ENCODE peak calls at places on chromosomes 1 and 21, in seven cellular contexts. F, I, H, L, U, M and Z are unnamed samples.

GRCh38 chr1:93219443-93219842 is 38.9 kb downstream of the CCDC18 start:
- DNase-seq in L (no peak), I (no peak), U (peak), H (no peak), F (peak), M (no peak), Z (no peak)

GRCh38 chr1:109996476-109996875 is 11.9 kb downstream of the AHCYL1 start:
- DNase-seq in H (no peak), F (no peak), U (no peak), L (peak), I (no peak), M (no peak), Z (no peak)

GRCh38 chr1:27967106-27967883 is 7.5 kb downstream of the XKR8 start:
- DNase-seq in L (no peak), I (no peak), F (no peak), M (no peak), U (no peak), H (no peak), Z (no peak)

GRCh38 chr1:61254629-61255323 is 172.4 kb downstream of the NFIA start:
- DNase-seq in M (peak), U (peak), H (no peak), L (peak), I (no peak), F (no peak), Z (no peak)

GRCh38 chr1:1361982-1362423 is 3.6 kb upstream of the MXRA8 start:
- DNase-seq in L (peak), H (peak), U (no peak), M (no peak), F (no peak), I (no peak), Z (peak)

GRCh38 chr1:41774486-41774990 is 144.2 kb downstream of the HIVEP3 start:
- DNase-seq in M (no peak), F (no peak), H (no peak), L (no peak), U (no peak), I (no peak), Z (no peak)

GRCh38 chr1:201713093-201713810 is 115.7 kb upstream of the IPO9 start:
- DNase-seq in I (no peak), U (no peak), L (peak), M (peak), H (peak), F (no peak), Z (peak)

GRCh38 chr21:44653656-44654575 is 543 bp downstream of the KRTAP12-4 start:
- DNase-seq in F (no peak), I (no peak), M (no peak), L (no peak), U (no peak), H (no peak), Z (no peak)

GRCh38 chr1:40409467-40409866 is 35.9 kb downstream of the SMAP2 start:
- DNase-seq in U (no peak), F (no peak), H (no peak), M (no peak), L (no peak), I (no peak), Z (no peak)

GRCh38 chr1:235511470-235512240 is 7.4 kb upstream of the B3GALNT2 start:
- DNase-seq in F (no peak), L (peak), M (peak), I (no peak), H (no peak), U (peak), Z (peak)

GRCh38 chr1:19166066-19166465 is 44.0 kb downstream of the UBR4 start:
- DNase-seq in H (no peak), I (no peak), L (peak), U (no peak), F (no peak), M (no peak), Z (no peak)

GRCh38 chr1:230793463-230793745 is 46.2 kb downstream of the CAPN9 start:
- DNase-seq in H (no peak), U (no peak), I (no peak), F (no peak), L (no peak), M (no peak), Z (no peak)

GRCh38 chr1:8133190-8133589 is 107.1 kb upstream of the ERRFI1 start:
- DNase-seq in M (no peak), I (no peak), L (peak), H (no peak), U (no peak), F (no peak), Z (peak)